ENCODE peak calls at places on chromosomes 11 and 22, in four cellular contexts. One of them, this sample, is unnamed. For H3K36me3 and H3K4me1, the result is how much of the 10 kb centered on the place peaks cover.

GRCh38 chr11:95791385-95792033 is 1.2 kb downstream of the CEP57 start:
- DNase-seq in heart right ventricle: no peak
- DNase-seq in heart left ventricle: no peak
- DNase-seq in left ventricle myocardium inferior: no peak
- DNase-seq in this sample: no peak

GRCh38 chr11:8766043-8766992 is 83.7 kb downstream of the RPL27A start:
- DNase-seq in heart right ventricle: no peak
- DNase-seq in heart left ventricle: no peak
- DNase-seq in left ventricle myocardium inferior: no peak
- DNase-seq in this sample: no peak

GRCh38 chr11:25633230-25633629 is 698.7 kb upstream of the ANO3 start:
- DNase-seq in heart right ventricle: no peak
- DNase-seq in heart left ventricle: no peak
- DNase-seq in left ventricle myocardium inferior: no peak
- DNase-seq in this sample: no peak

GRCh38 chr11:128862913-128863660 is 4.0 kb downstream of the KCNJ1 start:
- DNase-seq in heart right ventricle: no peak
- DNase-seq in heart left ventricle: no peak
- DNase-seq in left ventricle myocardium inferior: no peak
- DNase-seq in this sample: no peak

GRCh38 chr11:65851083-65851579 is 6.8 kb downstream of the CFL1 start:
- DNase-seq in heart right ventricle: no peak
- DNase-seq in heart left ventricle: no peak
- DNase-seq in left ventricle myocardium inferior: no peak
- DNase-seq in this sample: no peak

GRCh38 chr22:28711820-28712777 is 29.5 kb downstream of the CHEK2 start:
- DNase-seq in heart right ventricle: no peak
- DNase-seq in heart left ventricle: no peak
- DNase-seq in left ventricle myocardium inferior: no peak
- DNase-seq in this sample: no peak

GRCh38 chr11:63917685-63918523 is 940 bp upstream of the RCOR2 start:
- DNase-seq in heart right ventricle: peak
- DNase-seq in heart left ventricle: peak
- DNase-seq in left ventricle myocardium inferior: peak
- DNase-seq in this sample: peak

GRCh38 chr22:44845796-44846720 is 93.7 kb downstream of the ARHGAP8 start:
- DNase-seq in heart right ventricle: no peak
- DNase-seq in heart left ventricle: no peak
- DNase-seq in left ventricle myocardium inferior: no peak
- DNase-seq in this sample: peak

GRCh38 chr11:32706985-32707736 is 87.3 kb downstream of the CCDC73 start:
- DNase-seq in heart right ventricle: no peak
- DNase-seq in heart left ventricle: no peak
- DNase-seq in left ventricle myocardium inferior: no peak
- DNase-seq in this sample: no peak

GRCh38 chr11:124882339-124883071 is 15.2 kb downstream of the ROBO4 start:
- DNase-seq in heart right ventricle: no peak
- DNase-seq in heart left ventricle: peak
- DNase-seq in left ventricle myocardium inferior: no peak
- DNase-seq in this sample: no peak

GRCh38 chr11:86155210-86155844 is 86.4 kb upstream of the PICALM start:
- DNase-seq in heart right ventricle: no peak
- DNase-seq in heart left ventricle: no peak
- DNase-seq in left ventricle myocardium inferior: no peak
- DNase-seq in this sample: no peak

GRCh38 chr22:39348909-39349505 is 784 bp upstream of the SYNGR1 start:
- DNase-seq in heart right ventricle: no peak
- DNase-seq in heart left ventricle: no peak
- DNase-seq in left ventricle myocardium inferior: peak
- DNase-seq in this sample: no peak

GRCh38 chr11:121802542-121802941 is 313.5 kb downstream of the BLID start:
- DNase-seq in heart right ventricle: peak
- DNase-seq in heart left ventricle: peak
- DNase-seq in left ventricle myocardium inferior: peak
- DNase-seq in this sample: no peak

GRCh38 chr11:36688132-36688531 is 90.1 kb upstream of the RAG2 start:
- DNase-seq in heart right ventricle: no peak
- DNase-seq in heart left ventricle: no peak
- DNase-seq in left ventricle myocardium inferior: no peak
- DNase-seq in this sample: no peak

GRCh38 chr11:61609000-61609969 is 28.4 kb upstream of the SYT7 start:
- DNase-seq in heart right ventricle: no peak
- DNase-seq in heart left ventricle: no peak
- DNase-seq in left ventricle myocardium inferior: no peak
- DNase-seq in this sample: no peak

GRCh38 chr11:10318527-10318802 is 13.6 kb downstream of the ADM start:
- DNase-seq in heart right ventricle: no peak
- DNase-seq in heart left ventricle: no peak
- DNase-seq in left ventricle myocardium inferior: no peak
- DNase-seq in this sample: no peak

GRCh38 chr11:84249344-84250135 is 963.4 kb upstream of the CCDC90B start:
- DNase-seq in heart right ventricle: no peak
- DNase-seq in heart left ventricle: no peak
- DNase-seq in left ventricle myocardium inferior: no peak
- DNase-seq in this sample: no peak

GRCh38 chr22:30574095-30574981 is at the start of gene GAL3ST1:
- DNase-seq in heart right ventricle: no peak
- DNase-seq in heart left ventricle: no peak
- DNase-seq in left ventricle myocardium inferior: no peak
- DNase-seq in this sample: peak

GRCh38 chr22:27032121-27032761 is 374.9 kb downstream of the MIAT start:
- DNase-seq in heart right ventricle: peak
- DNase-seq in heart left ventricle: peak
- DNase-seq in left ventricle myocardium inferior: no peak
- DNase-seq in this sample: peak

GRCh38 chr11:6653656-6654055 is 2.0 kb downstream of the DCHS1 start:
- DNase-seq in heart right ventricle: no peak
- DNase-seq in heart left ventricle: no peak
- DNase-seq in left ventricle myocardium inferior: no peak
- DNase-seq in this sample: no peak

GRCh38 chr11:123561046-123561781 is 93.2 kb downstream of the SCN3B start:
- DNase-seq in heart right ventricle: no peak
- DNase-seq in heart left ventricle: peak
- DNase-seq in left ventricle myocardium inferior: peak
- DNase-seq in this sample: no peak

GRCh38 chr22:37498289-37498909 is 12.2 kb upstream of the MFNG start:
- DNase-seq in heart right ventricle: no peak
- DNase-seq in heart left ventricle: no peak
- DNase-seq in left ventricle myocardium inferior: no peak
- DNase-seq in this sample: no peak

GRCh38 chr11:94958118-94958517 is 15.2 kb downstream of the CWC15 start:
- DNase-seq in heart right ventricle: no peak
- DNase-seq in heart left ventricle: no peak
- DNase-seq in left ventricle myocardium inferior: no peak
- DNase-seq in this sample: no peak

DNA sequence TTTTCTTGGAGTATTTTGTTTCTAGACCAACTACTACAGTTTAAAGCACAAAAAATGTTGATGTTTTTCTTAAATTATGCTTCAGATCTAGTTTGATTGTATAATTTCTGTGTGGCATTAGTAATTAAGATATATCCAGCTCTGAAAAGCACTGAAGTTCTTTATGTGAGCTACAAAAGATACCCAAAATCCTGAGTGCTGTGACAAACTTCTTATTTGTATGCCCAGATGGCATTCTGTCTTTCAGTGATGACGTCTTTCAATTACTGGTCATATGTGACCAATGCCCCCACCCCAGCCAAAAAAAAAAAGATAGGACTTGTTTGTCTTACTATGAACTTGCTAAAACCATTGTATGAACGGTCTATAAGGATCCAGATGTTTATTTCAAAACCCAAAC is 51.3 kb downstream of the BIRC2 start:
- DNase-seq in heart right ventricle: no peak
- DNase-seq in heart left ventricle: no peak
- DNase-seq in left ventricle myocardium inferior: no peak
- DNase-seq in this sample: no peak
- H3K36me3 ChIP-seq in heart right ventricle: under half
- H3K36me3 ChIP-seq in heart left ventricle: under half
- H3K36me3 ChIP-seq in left ventricle myocardium inferior: half or more
- H3K36me3 ChIP-seq in this sample: under half

DNA sequence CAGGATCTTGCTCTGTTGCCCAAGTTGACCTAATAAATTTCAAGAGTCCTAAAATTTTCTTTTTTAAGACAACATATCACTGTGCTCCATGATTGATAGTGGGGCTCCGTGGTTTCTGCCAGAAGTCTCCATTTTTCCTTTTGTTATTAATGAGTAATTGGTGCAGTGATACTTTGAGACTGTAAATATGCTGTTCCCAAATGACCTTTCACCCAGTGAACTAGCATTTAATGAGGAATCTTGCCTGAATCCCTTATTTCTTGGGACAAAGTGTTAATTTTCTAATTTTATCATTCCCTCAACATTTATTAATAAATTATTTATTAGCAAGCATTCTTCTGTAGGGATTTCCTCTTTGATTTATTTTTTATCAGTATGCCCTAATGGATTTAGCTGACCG is 2.3 kb upstream of the DHCR7 start:
- DNase-seq in heart right ventricle: no peak
- DNase-seq in heart left ventricle: no peak
- DNase-seq in left ventricle myocardium inferior: no peak
- DNase-seq in this sample: no peak
- H3K4me1 ChIP-seq in heart right ventricle: half or more
- H3K4me1 ChIP-seq in heart left ventricle: half or more
- H3K4me1 ChIP-seq in left ventricle myocardium inferior: half or more
- H3K4me1 ChIP-seq in this sample: under half

GRCh38 chr11:73349633-73350032 is 26.6 kb upstream of the RELT start:
- DNase-seq in heart right ventricle: no peak
- DNase-seq in heart left ventricle: no peak
- DNase-seq in left ventricle myocardium inferior: no peak
- DNase-seq in this sample: no peak

GRCh38 chr11:73353422-73353821 is 22.8 kb upstream of the RELT start:
- DNase-seq in heart right ventricle: no peak
- DNase-seq in heart left ventricle: no peak
- DNase-seq in left ventricle myocardium inferior: no peak
- DNase-seq in this sample: no peak

GRCh38 chr11:73347067-73347466 is 29.1 kb upstream of the RELT start:
- DNase-seq in heart right ventricle: no peak
- DNase-seq in heart left ventricle: no peak
- DNase-seq in left ventricle myocardium inferior: no peak
- DNase-seq in this sample: no peak

GRCh38 chr11:73348838-73349237 is 27.4 kb upstream of the RELT start:
- DNase-seq in heart right ventricle: no peak
- DNase-seq in heart left ventricle: no peak
- DNase-seq in left ventricle myocardium inferior: no peak
- DNase-seq in this sample: no peak

DNA sequence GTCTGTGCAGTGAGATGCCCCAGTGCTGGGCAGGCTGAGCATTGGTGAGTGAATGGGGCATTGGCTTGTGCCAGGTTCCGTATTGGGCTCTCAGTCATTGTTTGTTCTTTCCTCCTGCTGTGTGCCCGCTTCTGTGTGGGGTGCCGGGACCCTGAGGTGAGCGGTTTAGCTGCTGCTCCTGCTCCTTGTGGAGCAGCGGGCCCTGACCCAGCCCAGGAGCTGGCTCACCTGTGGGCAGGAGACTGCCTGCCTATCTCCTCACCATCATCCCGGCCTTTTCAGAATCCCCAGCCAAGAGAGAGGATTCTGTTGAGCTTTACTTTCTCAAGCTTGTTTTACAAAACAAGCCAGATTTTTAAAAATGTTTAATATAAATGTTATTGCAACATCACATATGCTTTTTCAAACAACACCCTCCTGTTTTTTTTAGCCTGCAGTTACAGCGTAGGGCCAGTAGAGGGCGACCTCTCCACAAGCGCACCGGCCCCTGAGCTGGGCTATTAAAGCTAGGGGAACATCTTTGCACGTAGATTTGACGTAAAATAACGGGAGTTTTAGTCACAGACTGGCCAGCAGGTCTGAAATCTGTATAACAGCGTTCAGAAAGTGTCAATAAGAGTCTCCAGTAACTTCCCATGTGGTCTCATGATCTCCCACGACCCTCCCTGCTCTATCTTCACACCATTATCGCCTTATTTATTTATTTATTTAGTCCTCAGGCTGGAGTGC is 25.1 kb upstream of the RELT start:
- DNase-seq in heart right ventricle: no peak
- DNase-seq in heart left ventricle: no peak
- DNase-seq in left ventricle myocardium inferior: peak
- DNase-seq in this sample: no peak
- H3K36me3 ChIP-seq in heart right ventricle: under half
- H3K36me3 ChIP-seq in heart left ventricle: under half
- H3K36me3 ChIP-seq in left ventricle myocardium inferior: under half
- H3K36me3 ChIP-seq in this sample: under half

GRCh38 chr22:42994276-42994916 is 20.6 kb downstream of the PACSIN2 start:
- DNase-seq in heart right ventricle: no peak
- DNase-seq in heart left ventricle: no peak
- DNase-seq in left ventricle myocardium inferior: no peak
- DNase-seq in this sample: no peak
- H3K4me1 ChIP-seq in heart right ventricle: half or more
- H3K4me1 ChIP-seq in heart left ventricle: half or more
- H3K4me1 ChIP-seq in left ventricle myocardium inferior: half or more
- H3K4me1 ChIP-seq in this sample: under half

GRCh38 chr22:23396362-23397007 is 183.6 kb downstream of the IGLL1 start:
- DNase-seq in heart right ventricle: no peak
- DNase-seq in heart left ventricle: no peak
- DNase-seq in left ventricle myocardium inferior: no peak
- DNase-seq in this sample: no peak
- H3K36me3 ChIP-seq in heart right ventricle: under half
- H3K36me3 ChIP-seq in heart left ventricle: under half
- H3K36me3 ChIP-seq in left ventricle myocardium inferior: under half
- H3K36me3 ChIP-seq in this sample: under half

GRCh38 chr11:67274768-67275605 is 8.7 kb downstream of the GRK2 start:
- DNase-seq in heart right ventricle: peak
- DNase-seq in heart left ventricle: peak
- DNase-seq in left ventricle myocardium inferior: peak
- DNase-seq in this sample: peak

GRCh38 chr11:67271548-67272284 is 5.4 kb downstream of the GRK2 start:
- DNase-seq in heart right ventricle: peak
- DNase-seq in heart left ventricle: peak
- DNase-seq in left ventricle myocardium inferior: no peak
- DNase-seq in this sample: peak

GRCh38 chr11:67272327-67273259 is 6.3 kb downstream of the GRK2 start:
- DNase-seq in heart right ventricle: peak
- DNase-seq in heart left ventricle: peak
- DNase-seq in left ventricle myocardium inferior: no peak
- DNase-seq in this sample: peak

GRCh38 chr11:67271212-67271547 is 4.9 kb downstream of the GRK2 start:
- DNase-seq in heart right ventricle: no peak
- DNase-seq in heart left ventricle: no peak
- DNase-seq in left ventricle myocardium inferior: no peak
- DNase-seq in this sample: no peak

GRCh38 chr11:67273260-67273990 is 7.2 kb downstream of the GRK2 start:
- DNase-seq in heart right ventricle: peak
- DNase-seq in heart left ventricle: peak
- DNase-seq in left ventricle myocardium inferior: no peak
- DNase-seq in this sample: peak
- H3K4me1 ChIP-seq in heart right ventricle: half or more
- H3K4me1 ChIP-seq in heart left ventricle: half or more
- H3K4me1 ChIP-seq in left ventricle myocardium inferior: half or more
- H3K4me1 ChIP-seq in this sample: under half